ENCODE peak calls at places on chromosomes 7 and 10, in seven cellular contexts. P is CD8-positive, alpha-beta memory T cell; J is neuronal stem cell; L is MM.1S; M is heart left ventricle; W is mammary epithelial cell; N is astrocyte of the spinal cord. R is an unnamed sample.

GRCh38 chr10:111338798-111339197 is 262.0 kb downstream of the ADRA2A start:
- DNase-seq in P (no peak), J (no peak), L (peak; percentile 96), M (no peak), W (no peak), N (no peak), R (no peak)

GRCh38 chr10:63671317-63671937 is 150.2 kb downstream of the REEP3 start:
- DNase-seq in P (no peak), J (no peak), L (no peak), M (no peak), W (no peak), N (peak; percentile 78), R (no peak)

GRCh38 chr7:124113040-124113439 is 80.2 kb upstream of the TMEM229A start:
- DNase-seq in P (no peak), J (no peak), L (peak; percentile 5), M (no peak), W (no peak), N (no peak), R (no peak)

GRCh38 chr10:110361800-110362456 is 57.2 kb upstream of the SMNDC1 start:
- DNase-seq in P (no peak), J (no peak), L (peak; percentile 47), M (no peak), W (no peak), N (no peak), R (no peak)

GRCh38 chr7:100208911-100209408 is 10.8 kb upstream of the PVRIG start:
- DNase-seq in P (no peak), J (no peak), L (peak; percentile 90), M (no peak), W (no peak), N (no peak), R (no peak)

GRCh38 chr7:136050462-136050847 is 73.3 kb upstream of the MTPN start:
- DNase-seq in P (no peak), J (no peak), L (no peak), M (no peak), W (no peak), N (no peak), R (no peak)

GRCh38 chr7:17991866-17992648 is 35.6 kb downstream of the PRPS1L1 start:
- DNase-seq in P (no peak), J (no peak), L (no peak), M (no peak), W (no peak), N (no peak), R (peak; percentile 8)

GRCh38 chr7:42237891-42238531 is 1.0 kb upstream of the GLI3 start:
- DNase-seq in P (no peak), J (peak; percentile 76), L (peak; percentile 39), M (peak; percentile 76), W (no peak), N (peak; percentile 73), R (peak; percentile 32)

GRCh38 chr7:2722591-2722990 is 34.6 kb downstream of the AMZ1 start:
- DNase-seq in P (no peak), J (no peak), L (no peak), M (no peak), W (no peak), N (no peak), R (no peak)

GRCh38 chr10:13276749-13277394 is 23.0 kb downstream of the PHYH start:
- DNase-seq in P (no peak), J (no peak), L (no peak), M (no peak), W (no peak), N (peak; percentile 33), R (no peak)

GRCh38 chr10:132470306-132471124 is 67.1 kb upstream of the INPP5A start:
- DNase-seq in P (no peak), J (no peak), L (no peak), M (no peak), W (no peak), N (peak; percentile 41), R (peak; percentile 31)

GRCh38 chr10:96310359-96310669 is 6.1 kb downstream of the DNTT start:
- DNase-seq in P (no peak), J (no peak), L (no peak), M (no peak), W (no peak), N (no peak), R (no peak)

GRCh38 chr10:51879238-51879637 is 179.8 kb upstream of the CSTF2T start:
- DNase-seq in P (no peak), J (no peak), L (peak; percentile 54), M (peak; percentile 16), W (peak; percentile 99), N (peak; percentile 97), R (no peak)

GRCh38 chr7:83652481-83652880 is 3.5 kb upstream of the SEMA3E start:
- DNase-seq in P (no peak), J (no peak), L (no peak), M (no peak), W (no peak), N (no peak), R (no peak)

GRCh38 chr10:123202526-123202925 is 48.3 kb downstream of the BUB3 start:
- DNase-seq in P (no peak), J (no peak), L (no peak), M (no peak), W (no peak), N (no peak), R (no peak)

GRCh38 chr10:110556993-110557601 is 10.4 kb upstream of the SMC3 start:
- DNase-seq in P (peak; percentile 42), J (peak; percentile 31), L (peak; percentile 61), M (no peak), W (no peak), N (peak; percentile 42), R (peak; percentile 60)

GRCh38 chr7:88363869-88364268 is 57.2 kb upstream of the STEAP4 start:
- DNase-seq in P (no peak), J (no peak), L (no peak), M (no peak), W (no peak), N (no peak), R (no peak)

GRCh38 chr7:129438839-129439640 is 4.8 kb downstream of the STRIP2 start:
- DNase-seq in P (no peak), J (no peak), L (no peak), M (no peak), W (peak; percentile 90), N (peak; percentile 28), R (no peak)

GRCh38 chr7:99386584-99387238 is 12.2 kb downstream of the ARPC1B start:
- DNase-seq in P (no peak), J (no peak), L (peak; percentile 49), M (no peak), W (no peak), N (no peak), R (no peak)

GRCh38 chr7:80428161-80429054 is 83.5 kb downstream of the GNAT3 start:
- DNase-seq in P (no peak), J (peak; percentile 12), L (peak; percentile 19), M (peak; percentile 34), W (peak; percentile 62), N (peak; percentile 78), R (peak; percentile 51)

GRCh38 chr10:46028584-46029570 is 1.5 kb downstream of the NCOA4 start:
- DNase-seq in P (no peak), J (peak; percentile 33), L (peak; percentile 66), M (no peak), W (peak; percentile 66), N (peak; percentile 79), R (peak; percentile 76)

GRCh38 chr10:63573068-63573697 is 52.0 kb downstream of the REEP3 start:
- DNase-seq in P (no peak), J (no peak), L (peak; percentile 70), M (no peak), W (no peak), N (peak; percentile 87), R (no peak)

GRCh38 chr7:148035950-148036349 is 554.6 kb upstream of the C7orf33 start:
- DNase-seq in P (no peak), J (no peak), L (no peak), M (no peak), W (no peak), N (no peak), R (no peak)

GRCh38 chr7:159078193-159078910 is 66.3 kb downstream of the VIPR2 start:
- DNase-seq in P (no peak), J (no peak), L (no peak), M (no peak), W (no peak), N (no peak), R (no peak)

GRCh38 chr10:126384269-126384873 is 3.9 kb downstream of the ADAM12 start:
- DNase-seq in P (no peak), J (no peak), L (no peak), M (no peak), W (no peak), N (peak; percentile 86), R (no peak)

GRCh38 chr10:91010952-91011351 is 90.1 kb upstream of the ANKRD1 start:
- DNase-seq in P (no peak), J (no peak), L (no peak), M (no peak), W (peak; percentile 8), N (no peak), R (no peak)

GRCh38 chr7:14759785-14760184 is 142.8 kb downstream of the DGKB start:
- DNase-seq in P (no peak), J (no peak), L (no peak), M (no peak), W (peak; percentile 21), N (no peak), R (no peak)

GRCh38 chr7:16398211-16399017 is 22.9 kb downstream of the CRPPA start:
- DNase-seq in P (no peak), J (no peak), L (no peak), M (no peak), W (no peak), N (no peak), R (no peak)
- H3K4me3 ChIP-seq in P (no peak overlapping the region), J (no peak overlapping the region), L (no peak overlapping the region), M (no peak overlapping the region), W (no peak overlapping the region), N (no peak overlapping the region), R (no peak overlapping the region)

DNA sequence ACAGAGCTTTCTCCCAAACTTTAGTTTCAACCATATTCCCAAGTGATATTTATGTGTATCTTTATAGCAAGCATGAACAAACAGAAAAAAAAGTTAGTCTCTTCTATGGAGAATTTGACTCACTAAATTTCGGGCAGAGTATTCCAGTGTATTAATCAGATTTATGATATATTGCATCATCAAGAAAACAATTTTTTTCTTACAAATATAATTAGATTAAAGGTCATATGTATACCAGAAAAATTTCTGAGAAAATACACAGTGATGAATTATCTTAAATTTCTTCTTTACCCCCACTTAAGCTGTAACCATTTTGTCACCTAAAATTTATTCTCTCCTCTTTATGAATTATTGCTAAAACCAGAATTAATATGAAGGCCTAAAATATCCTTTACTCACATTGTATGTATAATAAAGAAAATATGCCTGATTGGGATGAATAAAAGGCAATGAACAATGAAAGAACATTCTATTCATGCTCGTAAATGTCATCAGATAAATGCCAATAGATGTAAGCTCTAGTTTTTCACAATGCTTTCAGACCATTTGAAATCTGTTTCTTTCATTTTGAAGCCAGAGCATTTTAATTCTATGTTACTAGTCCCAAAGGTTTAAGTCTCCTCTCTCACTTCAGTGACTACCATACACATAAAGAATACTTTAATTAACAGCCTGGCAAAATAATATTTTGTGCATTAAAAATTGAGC is 192.1 kb downstream of the HGF start:
- DNase-seq in P (no peak), J (no peak), L (no peak), M (no peak), W (no peak), N (no peak), R (no peak)
- H3K4me3 ChIP-seq in P (no peak overlapping the region), J (no peak overlapping the region), L (no peak overlapping the region), M (no peak overlapping the region), W (no peak overlapping the region), N (no peak overlapping the region), R (no peak overlapping the region)

GRCh38 chr7:907158-907980 is 31.0 kb downstream of the GET4 start:
- DNase-seq in P (no peak), J (no peak), L (no peak), M (peak; percentile 49), W (no peak), N (no peak), R (no peak)
- H3K4me3 ChIP-seq in P (no peak overlapping the region), J (no peak overlapping the region), L (no peak overlapping the region), M (no peak overlapping the region), W (no peak overlapping the region), N (no peak overlapping the region), R (no peak overlapping the region)

GRCh38 chr10:26516540-26517101 is 78.5 kb downstream of the APBB1IP start:
- DNase-seq in P (no peak), J (no peak), L (no peak), M (no peak), W (no peak), N (peak; percentile 5), R (no peak)
- H3K4me3 ChIP-seq in P (no peak overlapping the region), J (no peak overlapping the region), L (no peak overlapping the region), M (no peak overlapping the region), W (no peak overlapping the region), N (no peak overlapping the region), R (no peak overlapping the region)